ENCODE peak calls at places on chromosomes 16 and 17, in seven cellular contexts. P is mucosa of descending colon, K is fibroblast of lung, E is stomach, G is vagina, R is esophagus squamous epithelium, I is lower leg skin. Z is an unnamed sample.

GRCh38 chr16:14346278-14347142 is 275.4 kb downstream of the MRTFB start:
- DNase-seq in I (no peak), E (no peak), K (no peak), G (no peak), R (no peak), P (no peak), Z (no peak)

GRCh38 chr17:72726936-72727335 is 365.6 kb downstream of the SLC39A11 start:
- DNase-seq in R (no peak), E (no peak), P (no peak), G (no peak), I (no peak), K (peak), Z (no peak)

GRCh38 chr16:47979783-47980182 is 176.0 kb downstream of the ABCC12 start:
- DNase-seq in G (peak), R (no peak), P (no peak), K (no peak), I (no peak), E (no peak), Z (no peak)

GRCh38 chr17:78315355-78316114 is 44.3 kb downstream of the SOCS3 start:
- DNase-seq in G (peak), R (no peak), K (peak), I (peak), P (peak), E (peak), Z (peak)

GRCh38 chr16:87407511-87408112 is 15.5 kb downstream of the MAP1LC3B start:
- DNase-seq in P (no peak), I (peak), K (no peak), G (no peak), E (peak), R (no peak), Z (peak)

GRCh38 chr17:41629316-41629715 is 4.9 kb upstream of the KRT17 start:
- DNase-seq in I (no peak), G (no peak), K (no peak), P (no peak), E (no peak), R (no peak), Z (no peak)

GRCh38 chr16:48133455-48134226 is 22.2 kb downstream of the ABCC12 start:
- DNase-seq in G (no peak), I (no peak), P (no peak), R (no peak), K (no peak), E (peak), Z (no peak)

GRCh38 chr17:65406552-65406951 is 154.9 kb downstream of the AXIN2 start:
- DNase-seq in R (no peak), E (no peak), G (no peak), I (no peak), P (no peak), K (no peak), Z (no peak)

GRCh38 chr17:18319604-18320256 is 4.6 kb downstream of the SMCR8 start:
- DNase-seq in E (peak), P (no peak), I (no peak), K (peak), R (no peak), G (no peak), Z (peak)

GRCh38 chr17:8888704-8889302 is 21.3 kb upstream of the PIK3R6 start:
- DNase-seq in E (no peak), I (no peak), K (no peak), G (no peak), P (no peak), R (no peak), Z (no peak)

GRCh38 chr17:20196314-20196713 is 187.2 kb downstream of the SPECC1 start:
- DNase-seq in K (no peak), I (no peak), G (no peak), P (no peak), E (no peak), R (no peak), Z (no peak)

GRCh38 chr17:38660097-38661026 is 14.4 kb downstream of the EPOP start:
- DNase-seq in K (no peak), P (no peak), I (no peak), G (no peak), E (no peak), R (no peak), Z (no peak)

GRCh38 chr17:34542700-34543336 is 36.6 kb upstream of the TMEM132E start:
- DNase-seq in K (peak), P (no peak), E (peak), I (peak), G (no peak), R (no peak), Z (peak)

GRCh38 chr16:87602821-87603683 is 744 bp downstream of the JPH3 start:
- DNase-seq in I (no peak), P (no peak), E (no peak), R (no peak), G (no peak), K (no peak), Z (no peak)

GRCh38 chr16:83675136-83675535 is 132.6 kb upstream of the HSBP1 start:
- DNase-seq in E (no peak), K (no peak), I (no peak), P (no peak), R (no peak), G (no peak), Z (no peak)

GRCh38 chr16:56265746-56266145 is 74.5 kb downstream of the GNAO1 start:
- DNase-seq in E (no peak), G (no peak), K (no peak), P (no peak), R (no peak), I (no peak), Z (no peak)

GRCh38 chr17:7436556-7437368 is 1.5 kb downstream of the TMEM102 start:
- DNase-seq in R (no peak), P (peak), G (no peak), E (peak), I (peak), K (peak), Z (peak)
- TF ChIP-seq CTCF in R (peak), P (peak), G (peak), E (peak), I (no peak), K (peak), Z (no peak)

DNA sequence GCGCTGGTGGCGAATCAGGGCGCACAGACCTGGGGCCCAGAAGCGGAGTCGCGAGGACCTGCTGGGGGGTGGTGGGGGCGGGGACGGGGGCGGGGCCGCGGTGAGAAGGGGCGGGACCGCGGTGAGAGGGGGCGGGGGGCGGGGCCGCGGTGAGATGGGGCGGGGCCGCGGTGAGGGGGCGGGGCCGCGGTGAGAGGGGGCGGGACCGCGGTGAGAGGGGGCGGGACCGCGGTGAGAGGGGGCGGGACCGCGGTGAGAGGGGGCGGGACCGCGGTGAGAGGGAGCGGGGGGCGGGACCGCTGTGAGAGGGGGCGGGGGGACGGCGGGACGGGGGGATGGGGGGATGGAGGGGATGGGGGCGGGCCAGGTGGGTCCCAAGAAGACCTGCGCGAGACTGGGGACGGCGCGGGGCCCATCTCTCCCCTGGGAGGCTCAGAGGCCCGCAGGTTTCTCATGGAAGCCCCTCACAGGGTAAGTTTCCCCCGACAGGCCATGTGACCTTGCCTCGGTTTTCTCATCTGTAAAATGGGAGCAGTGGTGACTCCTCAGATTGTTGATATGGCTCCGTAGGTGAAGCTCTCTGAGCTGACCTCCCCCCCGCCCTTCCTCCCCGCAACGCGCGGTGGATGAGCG is 28.6 kb upstream of the DBNDD1 start:
- DNase-seq in G (no peak), E (no peak), I (no peak), R (no peak), P (no peak), K (no peak), Z (no peak)
- H3K4me3 ChIP-seq in G (peak), E (peak), I (peak), R (peak), P (no peak), K (no peak), Z (peak)

GRCh38 chr17:27569884-27570577 is 61.0 kb upstream of the LGALS9 start:
- DNase-seq in P (no peak), I (no peak), E (no peak), R (no peak), G (no peak), K (no peak), Z (no peak)

GRCh38 chr17:27570578-27570914 is 60.4 kb upstream of the LGALS9 start:
- DNase-seq in E (no peak), K (no peak), R (no peak), I (no peak), G (no peak), P (no peak), Z (no peak)

GRCh38 chr17:27568216-27568615 is 62.8 kb upstream of the LGALS9 start:
- DNase-seq in K (no peak), E (no peak), I (no peak), G (no peak), P (no peak), R (no peak), Z (no peak)

GRCh38 chr17:27568811-27569210 is 62.2 kb upstream of the LGALS9 start:
- DNase-seq in K (no peak), E (no peak), I (no peak), R (no peak), G (no peak), P (no peak), Z (no peak)

DNA sequence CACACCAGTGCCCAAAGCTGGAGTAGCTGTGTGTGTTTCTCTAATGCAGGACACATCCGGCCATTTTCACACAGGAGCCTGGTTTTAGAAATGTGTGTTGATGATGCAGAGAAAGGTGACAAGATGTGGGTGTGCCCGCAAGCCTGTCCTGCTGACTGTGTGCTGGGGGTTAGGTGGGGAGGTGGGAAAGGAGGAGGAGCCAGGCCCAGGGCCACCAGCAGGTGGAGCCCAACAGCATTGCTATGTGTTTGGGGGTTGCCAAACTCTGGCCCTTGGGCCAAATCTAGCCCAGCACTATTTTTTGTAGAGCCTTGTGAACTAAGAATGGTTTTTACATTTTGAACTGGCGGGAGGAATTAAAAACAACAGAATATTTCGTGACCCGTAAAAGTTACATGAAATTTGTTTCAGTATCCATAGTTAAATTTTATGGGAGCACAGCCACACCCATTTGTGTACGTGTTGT is 61.7 kb upstream of the LGALS9 start:
- DNase-seq in I (no peak), P (no peak), G (no peak), E (no peak), K (peak), R (no peak), Z (peak)
- TF ChIP-seq CTCF in I (no peak), P (no peak), G (no peak), E (no peak), K (peak), R (peak), Z (peak)

GRCh38 chr16:1079341-1079740 is 6.8 kb downstream of the SSTR5 start:
- DNase-seq in I (no peak), R (no peak), K (no peak), G (no peak), P (no peak), E (no peak), Z (no peak)

GRCh38 chr16:1078579-1079021 is 6.1 kb downstream of the SSTR5 start:
- DNase-seq in R (no peak), P (peak), E (peak), G (no peak), I (peak), K (peak), Z (peak)

GRCh38 chr16:1080801-1081733 is 8.5 kb downstream of the SSTR5 start:
- DNase-seq in R (no peak), I (no peak), K (no peak), P (no peak), E (no peak), G (no peak), Z (peak)

GRCh38 chr16:1081734-1082265 is 9.3 kb downstream of the SSTR5 start:
- DNase-seq in K (no peak), R (no peak), E (no peak), P (no peak), G (no peak), I (no peak), Z (no peak)

GRCh38 chr16:1079786-1080525 is 7.4 kb downstream of the SSTR5 start:
- DNase-seq in E (no peak), G (no peak), K (no peak), R (no peak), I (no peak), P (no peak), Z (no peak)
- H3K4me3 ChIP-seq in E (no peak), G (no peak), K (no peak), R (no peak), I (no peak), P (no peak), Z (no peak)

DNA sequence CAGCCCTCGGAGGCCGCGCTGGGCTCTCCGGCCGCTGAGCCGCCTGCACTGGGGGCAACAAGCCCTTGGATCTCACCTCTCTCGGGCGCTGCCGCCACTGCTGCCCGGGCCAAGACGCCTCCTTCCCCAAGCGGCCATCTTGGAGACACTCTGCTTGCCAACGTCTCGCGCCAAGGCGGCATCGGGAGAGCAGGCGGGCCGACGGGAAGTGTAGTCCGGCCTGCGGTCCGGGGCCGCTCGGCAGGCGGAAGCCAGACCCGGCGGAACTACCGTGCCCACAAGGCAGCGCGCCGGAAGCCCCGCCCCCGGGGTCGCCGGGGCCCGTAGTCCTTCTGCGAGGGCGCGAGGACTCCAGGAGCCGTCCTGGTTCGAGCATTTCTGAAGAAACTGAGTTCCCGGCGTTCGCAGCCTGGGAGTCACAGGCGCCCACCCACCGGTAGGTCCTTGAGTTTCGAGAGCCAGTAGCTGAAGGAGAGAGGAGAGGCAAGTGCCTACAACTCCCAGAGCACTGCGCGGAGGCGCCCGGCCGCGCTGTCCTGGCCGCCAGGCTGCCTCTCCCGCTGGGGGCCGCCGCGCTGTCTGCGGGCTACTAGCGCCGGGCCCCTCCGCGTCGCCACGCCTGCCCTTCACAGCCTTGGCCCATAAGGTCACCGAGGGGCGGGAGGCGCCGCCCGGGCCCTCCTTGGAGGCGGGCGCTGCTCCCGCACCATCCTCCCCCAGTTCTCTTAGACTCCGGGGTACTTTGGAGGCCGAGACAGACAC is at the start of gene TMEM11:
- DNase-seq in G (peak), I (peak), K (peak), E (peak), P (peak), R (peak), Z (peak)
- TF ChIP-seq CTCF in G (peak), I (no peak), K (no peak), E (no peak), P (no peak), R (peak), Z (no peak)

GRCh38 chr17:31320231-31320630 is 1.2 kb downstream of the EVI2A start:
- DNase-seq in R (no peak), G (no peak), E (no peak), I (no peak), K (no peak), P (no peak), Z (no peak)

GRCh38 chr17:31319253-31319661 is 2.2 kb downstream of the EVI2A start:
- DNase-seq in R (no peak), E (no peak), K (no peak), G (no peak), I (no peak), P (no peak), Z (no peak)

GRCh38 chr17:31321971-31322370 is 549 bp upstream of the EVI2A start:
- DNase-seq in E (no peak), K (no peak), P (no peak), G (no peak), I (no peak), R (no peak), Z (no peak)

GRCh38 chr17:31321481-31321880 is at the start of gene EVI2A:
- DNase-seq in P (no peak), K (peak), I (no peak), R (no peak), E (no peak), G (no peak), Z (peak)

GRCh38 chr17:31320791-31321190 is 631 bp downstream of the EVI2A start:
- DNase-seq in E (no peak), I (no peak), G (no peak), K (peak), P (no peak), R (no peak), Z (peak)
- H3K4me3 ChIP-seq in E (peak), I (no peak), G (no peak), K (peak), P (no peak), R (peak), Z (no peak)

DNA sequence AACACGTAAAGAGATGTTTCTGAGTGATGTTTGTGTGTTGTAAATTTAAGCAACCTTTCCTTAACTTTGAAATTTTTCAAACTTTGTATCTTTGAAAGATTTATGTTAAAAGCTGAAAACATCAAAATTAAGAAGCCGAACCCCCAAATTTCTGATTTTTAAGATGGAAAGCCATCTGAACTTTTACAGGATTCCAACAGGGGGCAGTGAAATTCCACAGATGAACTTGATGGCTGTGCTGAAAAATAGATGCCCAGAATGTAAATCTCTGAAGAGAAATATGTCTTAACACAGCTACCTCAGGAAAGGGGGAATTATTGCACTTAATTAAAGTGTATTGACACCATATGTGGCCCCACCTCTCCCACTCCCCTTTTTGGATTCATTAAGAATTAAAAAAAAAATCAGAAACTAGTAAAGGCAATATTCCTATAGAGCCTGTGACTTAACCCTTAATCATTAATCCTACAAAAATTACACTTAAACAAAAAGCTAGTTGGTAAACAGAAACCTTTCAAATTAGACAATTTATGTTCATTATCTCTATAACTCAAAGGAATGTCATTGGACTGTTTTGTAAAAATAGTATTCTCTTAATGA is 597.9 kb downstream of the KCNJ2 start:
- DNase-seq in E (no peak), K (peak), G (no peak), P (no peak), I (no peak), R (no peak), Z (peak)
- TF ChIP-seq CTCF in E (no peak), K (peak), G (peak), P (peak), I (no peak), R (peak), Z (peak)